ENCODE peak calls at places on chromosomes 12 and 14, in ten cellular contexts. J is central memory CD4-positive, alpha-beta T cell; C is memory B cell; R is GF-D8; S is neural progenitor cell; P is T-helper 2 cell; Y is NT2/D1; F is testis; D is T47D; M is activated naive CD4-positive, alpha-beta T cell treated with anti-CD3 and anti-CD28 coated beads, Interleukin-2, amount 50 U/mL, for 16 hours. X is an unnamed sample.

GRCh38 chr14:65650843-65651242 is 238.3 kb downstream of the FUT8 start:
- DNase-seq in J (no peak), C (no peak), R (no peak), S (peak), P (no peak), Y (no peak), F (no peak), D (no peak), M (no peak), X (no peak)

GRCh38 chr12:27177716-27178115 is 66.4 kb upstream of the STK38L start:
- DNase-seq in J (no peak), C (no peak), R (no peak), S (no peak), P (no peak), Y (no peak), F (no peak), D (peak), M (no peak), X (no peak)

GRCh38 chr14:67514650-67515385 is 18.3 kb upstream of the PLEKHH1 start:
- DNase-seq in J (peak), C (peak), R (no peak), S (peak), P (peak), Y (no peak), F (peak), D (peak), M (peak), X (peak)

GRCh38 chr14:55881577-55882241 is 236.5 kb upstream of the PELI2 start:
- DNase-seq in J (no peak), C (no peak), R (no peak), S (no peak), P (no peak), Y (no peak), F (no peak), D (no peak), M (no peak), X (no peak)

GRCh38 chr12:65192963-65193516 is 23.7 kb downstream of the LEMD3 start:
- DNase-seq in J (no peak), C (no peak), R (peak), S (no peak), P (no peak), Y (no peak), F (no peak), D (no peak), M (no peak), X (no peak)

GRCh38 chr14:70804556-70805162 is 4.7 kb downstream of the MAP3K9 start:
- DNase-seq in J (no peak), C (no peak), R (no peak), S (no peak), P (no peak), Y (no peak), F (no peak), D (peak), M (no peak), X (peak)

GRCh38 chr12:66744956-66745383 is 66.1 kb upstream of the GRIP1 start:
- DNase-seq in J (no peak), C (no peak), R (no peak), S (no peak), P (no peak), Y (no peak), F (no peak), D (no peak), M (no peak), X (no peak)

GRCh38 chr14:93064411-93065271 is 51.1 kb downstream of the ITPK1 start:
- DNase-seq in J (no peak), C (no peak), R (no peak), S (no peak), P (no peak), Y (no peak), F (no peak), D (no peak), M (no peak), X (peak)

GRCh38 chr12:25121110-25121509 is 73.8 kb downstream of the DNAI7 start:
- DNase-seq in J (no peak), C (no peak), R (no peak), S (no peak), P (no peak), Y (no peak), F (no peak), D (no peak), M (no peak), X (no peak)

GRCh38 chr14:105060751-105061427 is 4.3 kb downstream of the GPR132 start:
- DNase-seq in J (peak), C (no peak), R (peak), S (no peak), P (no peak), Y (no peak), F (no peak), D (no peak), M (no peak), X (no peak)

GRCh38 chr12:26047401-26048226 is 77.2 kb downstream of the BHLHE41 start:
- DNase-seq in J (no peak), C (no peak), R (no peak), S (peak), P (no peak), Y (no peak), F (no peak), D (no peak), M (no peak), X (no peak)

GRCh38 chr14:54776361-54777001 is 126.1 kb downstream of the GCH1 start:
- DNase-seq in J (peak), C (peak), R (peak), S (no peak), P (peak), Y (no peak), F (peak), D (no peak), M (peak), X (peak)

GRCh38 chr12:20508362-20508761 is 140.0 kb downstream of the PDE3A start:
- DNase-seq in J (no peak), C (no peak), R (no peak), S (no peak), P (no peak), Y (no peak), F (no peak), D (no peak), M (no peak), X (no peak)

GRCh38 chr14:67477926-67478915 is 10.3 kb downstream of the TMEM229B start:
- DNase-seq in J (no peak), C (no peak), R (no peak), S (no peak), P (no peak), Y (no peak), F (no peak), D (peak), M (no peak), X (no peak)

GRCh38 chr14:87805315-87805723 is 187.7 kb downstream of the GALC start:
- DNase-seq in J (peak), C (no peak), R (no peak), S (peak), P (peak), Y (peak), F (peak), D (peak), M (peak), X (peak)

GRCh38 chr14:89249296-89249565 is 167.8 kb downstream of the FOXN3 start:
- DNase-seq in J (no peak), C (no peak), R (no peak), S (no peak), P (no peak), Y (peak), F (no peak), D (no peak), M (no peak), X (no peak)

GRCh38 chr12:16020034-16020433 is 108.9 kb downstream of the DERA start:
- DNase-seq in J (no peak), C (no peak), R (peak), S (no peak), P (no peak), Y (no peak), F (no peak), D (no peak), M (no peak), X (no peak)

GRCh38 chr12:5166976-5167375 is 123.3 kb downstream of the KCNA5 start:
- DNase-seq in J (no peak), C (no peak), R (no peak), S (no peak), P (no peak), Y (peak), F (no peak), D (no peak), M (no peak), X (peak)

GRCh38 chr12:93819048-93819491 is 141.9 kb downstream of the CRADD start:
- DNase-seq in J (no peak), C (no peak), R (no peak), S (no peak), P (no peak), Y (no peak), F (peak), D (no peak), M (no peak), X (peak)

GRCh38 chr14:55600784-55601561 is 21.0 kb downstream of the KTN1 start:
- DNase-seq in J (no peak), C (no peak), R (no peak), S (no peak), P (no peak), Y (no peak), F (no peak), D (no peak), M (no peak), X (peak)

GRCh38 chr12:28253175-28253641 is 63.0 kb downstream of the CCDC91 start:
- DNase-seq in J (peak), C (no peak), R (no peak), S (no peak), P (peak), Y (no peak), F (no peak), D (no peak), M (peak), X (peak)

GRCh38 chr12:54160807-54161480 is 27.8 kb downstream of the SMUG1 start:
- DNase-seq in J (no peak), C (no peak), R (no peak), S (no peak), P (no peak), Y (no peak), F (no peak), D (no peak), M (no peak), X (no peak)

GRCh38 chr12:79547044-79547734 is 143.6 kb downstream of the PAWR start:
- DNase-seq in J (no peak), C (no peak), R (no peak), S (peak), P (no peak), Y (peak), F (no peak), D (peak), M (no peak), X (peak)

GRCh38 chr14:98889107-98889835 is 382.7 kb downstream of the BCL11B start:
- DNase-seq in J (no peak), C (no peak), R (no peak), S (no peak), P (no peak), Y (peak), F (no peak), D (no peak), M (no peak), X (no peak)

GRCh38 chr14:77988966-77989365 is 181.2 kb upstream of the NRXN3 start:
- DNase-seq in J (no peak), C (no peak), R (no peak), S (no peak), P (no peak), Y (no peak), F (no peak), D (no peak), M (no peak), X (peak)

GRCh38 chr12:58105225-58106119 is 164.1 kb downstream of the ATP23 start:
- DNase-seq in J (no peak), C (no peak), R (no peak), S (no peak), P (no peak), Y (no peak), F (no peak), D (peak), M (no peak), X (peak)

GRCh38 chr12:67879937-67880336 is 109.3 kb upstream of the IFNG-AS1 start:
- DNase-seq in J (no peak), C (no peak), R (no peak), S (no peak), P (no peak), Y (no peak), F (no peak), D (no peak), M (no peak), X (no peak)

GRCh38 chr14:73283592-73284379 is 46.5 kb downstream of the PAPLN start:
- DNase-seq in J (no peak), C (no peak), R (no peak), S (peak), P (no peak), Y (peak), F (no peak), D (peak), M (no peak), X (no peak)

GRCh38 chr14:61342486-61342885 is 21.1 kb downstream of the PRKCH start:
- DNase-seq in J (peak), C (no peak), R (no peak), S (no peak), P (peak), Y (no peak), F (no peak), D (no peak), M (peak), X (no peak)

GRCh38 chr14:55297611-55298323 is 26.5 kb downstream of the FBXO34 start:
- DNase-seq in J (peak), C (no peak), R (no peak), S (no peak), P (no peak), Y (no peak), F (no peak), D (peak), M (no peak), X (no peak)

GRCh38 chr12:131452444-131452860 is 258.4 kb upstream of the SFSWAP start:
- DNase-seq in J (no peak), C (no peak), R (no peak), S (peak), P (no peak), Y (peak), F (peak), D (no peak), M (peak), X (no peak)

GRCh38 chr14:71918955-71919354 is 13.3 kb upstream of the RGS6 start:
- DNase-seq in J (no peak), C (no peak), R (no peak), S (peak), P (no peak), Y (no peak), F (no peak), D (no peak), M (no peak), X (no peak)

GRCh38 chr12:8554451-8555195 is 13.9 kb upstream of the CLEC4E start:
- DNase-seq in J (no peak), C (no peak), R (no peak), S (no peak), P (no peak), Y (peak), F (no peak), D (no peak), M (no peak), X (no peak)

GRCh38 chr12:53222170-53223005 is 9.6 kb downstream of the RARG start:
- DNase-seq in J (no peak), C (no peak), R (no peak), S (peak), P (no peak), Y (no peak), F (no peak), D (no peak), M (no peak), X (no peak)

GRCh38 chr12:108879615-108880254 is at the start of gene DAO:
- DNase-seq in J (no peak), C (no peak), R (no peak), S (no peak), P (no peak), Y (no peak), F (no peak), D (no peak), M (no peak), X (no peak)